ENCODE peak calls at places on chromosomes 6 and 20, in eight cellular contexts. K is PC-3, Z is adrenal gland, B is tibial artery, N is GM23248, D is A673, S is endodermal cell, X is mucosa of descending colon. J is an unnamed sample. For H3K9me3, the result is how much of the 10 kb centered on the place peaks cover.

GRCh38 chr20:30815577-30816181 is 441.8 kb upstream of the DEFB115 start:
- DNase-seq in X (no peak), S (no peak), Z (no peak), K (no peak), N (no peak), D (no peak), B (no peak), J (no peak)

GRCh38 chr6:109239192-109239917 is 142.9 kb downstream of the CD164 start:
- DNase-seq in B (no peak), K (peak), X (no peak), D (no peak), Z (no peak), N (peak), S (no peak), J (no peak)

GRCh38 chr6:160952633-160953281 is 38.8 kb upstream of the MAP3K4 start:
- DNase-seq in X (no peak), Z (no peak), N (peak), S (no peak), B (no peak), D (no peak), K (no peak), J (no peak)

GRCh38 chr20:9218412-9219001 is 149.6 kb downstream of the PLCB4 start:
- DNase-seq in X (no peak), K (no peak), D (peak), N (peak), B (no peak), Z (no peak), S (no peak), J (no peak)

GRCh38 chr6:129753422-129753821 is 43.4 kb upstream of the ARHGAP18 start:
- DNase-seq in X (no peak), B (no peak), S (no peak), Z (no peak), K (no peak), D (peak), N (peak), J (no peak)

GRCh38 chr6:63597142-63598000 is 25.1 kb downstream of the LOC128125822 start:
- DNase-seq in S (no peak), N (peak), X (no peak), B (no peak), Z (no peak), D (peak), K (peak), J (peak)

GRCh38 chr6:43142101-43142500 is 29.0 kb upstream of the SRF start:
- DNase-seq in N (no peak), K (no peak), X (no peak), Z (no peak), S (no peak), B (no peak), D (no peak), J (no peak)

GRCh38 chr20:34037767-34038166 is 44.1 kb downstream of the RALY start:
- DNase-seq in D (no peak), Z (no peak), B (no peak), S (no peak), X (no peak), K (no peak), N (peak), J (no peak)

GRCh38 chr6:83985308-83985713 is 48.3 kb upstream of the MRAP2 start:
- DNase-seq in K (no peak), S (no peak), B (no peak), N (no peak), Z (no peak), X (no peak), D (no peak), J (no peak)

GRCh38 chr6:47209632-47210031 is 100.1 kb downstream of the TNFRSF21 start:
- DNase-seq in N (peak), B (no peak), D (no peak), K (no peak), Z (no peak), X (no peak), S (no peak), J (peak)

GRCh38 chr6:168201383-168201782 is 118.2 kb downstream of the DACT2 start:
- DNase-seq in X (peak), D (no peak), N (no peak), Z (no peak), S (peak), B (no peak), K (no peak), J (no peak)

GRCh38 chr6:1786455-1787108 is 176.9 kb downstream of the FOXC1 start:
- DNase-seq in S (no peak), Z (no peak), K (no peak), B (no peak), N (no peak), D (no peak), X (no peak), J (no peak)

GRCh38 chr20:45487231-45487635 is 17.7 kb downstream of the WFDC2 start:
- DNase-seq in K (no peak), S (peak), B (no peak), N (no peak), X (no peak), D (peak), Z (no peak), J (no peak)

GRCh38 chr6:11197846-11198245 is 34.6 kb downstream of the NEDD9 start:
- DNase-seq in X (no peak), S (peak), K (no peak), D (no peak), Z (no peak), B (no peak), N (no peak), J (no peak)

GRCh38 chr6:166046232-166046631 is 121.4 kb downstream of the TBXT start:
- DNase-seq in S (no peak), D (peak), K (peak), N (peak), Z (no peak), X (no peak), B (no peak), J (peak)

GRCh38 chr6:22141271-22141745 is 155.5 kb downstream of the PRL start:
- DNase-seq in N (no peak), S (no peak), Z (peak), D (no peak), B (no peak), K (peak), X (peak), J (no peak)

GRCh38 chr6:147621280-147621679 is 112.8 kb downstream of the SAMD5 start:
- DNase-seq in D (no peak), B (peak), S (no peak), Z (peak), X (no peak), K (no peak), N (no peak), J (no peak)

GRCh38 chr20:58708246-58708931 is 15.8 kb downstream of the NPEPL1 start:
- DNase-seq in K (no peak), S (peak), B (no peak), D (no peak), N (no peak), X (no peak), Z (no peak), J (no peak)

GRCh38 chr6:40999498-41000070 is 39.4 kb downstream of the UNC5CL start:
- DNase-seq in K (peak), Z (peak), D (peak), B (peak), X (peak), N (peak), S (peak), J (no peak)

GRCh38 chr6:73134588-73134987 is 90.7 kb downstream of the KHDC1L start:
- DNase-seq in K (peak), X (peak), D (peak), B (no peak), Z (no peak), N (peak), S (peak), J (no peak)

GRCh38 chr6:149046822-149047246 is 270.7 kb upstream of the TAB2 start:
- DNase-seq in X (peak), S (no peak), K (no peak), N (no peak), Z (no peak), D (no peak), B (no peak), J (no peak)

GRCh38 chr6:155154158-155154830 is 109.5 kb upstream of the CLDN20 start:
- DNase-seq in X (no peak), Z (no peak), D (peak), S (no peak), N (peak), B (no peak), K (peak), J (peak)

GRCh38 chr6:150250826-150251225 is 108.0 kb downstream of the PPP1R14C start:
- DNase-seq in S (peak), D (peak), K (no peak), X (no peak), B (peak), N (peak), Z (no peak), J (peak)

GRCh38 chr20:2462484-2462883 is 8.1 kb downstream of the SNRPB start:
- DNase-seq in N (no peak), Z (no peak), X (no peak), D (no peak), B (no peak), S (peak), K (no peak), J (no peak)

GRCh38 chr20:54221383-54221782 is 13.5 kb downstream of the PFDN4 start:
- DNase-seq in Z (no peak), D (no peak), X (no peak), N (no peak), B (no peak), K (no peak), S (no peak), J (peak)

GRCh38 chr6:46011241-46012085 is 4.2 kb downstream of the CLIC5 start:
- DNase-seq in S (no peak), Z (no peak), D (no peak), B (no peak), X (peak), K (no peak), N (no peak), J (no peak)

GRCh38 chr6:135759831-135760230 is 91.7 kb upstream of the PDE7B start:
- DNase-seq in N (peak), K (peak), X (no peak), B (no peak), D (peak), S (no peak), Z (no peak), J (peak)

GRCh38 chr6:57301755-57302154 is 15.7 kb upstream of the PRIM2 start:
- DNase-seq in D (no peak), X (no peak), Z (no peak), B (no peak), N (no peak), S (no peak), K (no peak), J (no peak)

GRCh38 chr6:168120390-168121307 is 41.6 kb upstream of the FRMD1 start:
- DNase-seq in N (no peak), S (peak), B (peak), Z (peak), K (no peak), X (peak), D (no peak), J (no peak)

GRCh38 chr6:88422831-88423230 is 256.7 kb upstream of the CNR1 start:
- DNase-seq in S (peak), N (peak), D (peak), K (peak), B (no peak), Z (no peak), X (no peak), J (no peak)

GRCh38 chr6:42720739-42721138 is 1.7 kb downstream of the PRPH2 start:
- DNase-seq in K (peak), S (no peak), D (no peak), X (no peak), Z (no peak), B (no peak), N (peak), J (peak)

GRCh38 chr6:54737247-54737646 is 109.3 kb upstream of the FAM83B start:
- DNase-seq in S (peak), D (peak), N (peak), K (no peak), X (no peak), Z (no peak), B (no peak), J (no peak)

GRCh38 chr20:52192296-52193007 is 873 bp upstream of the ZFP64 start:
- DNase-seq in D (no peak), N (no peak), Z (peak), S (peak), B (no peak), K (peak), X (no peak), J (no peak)

GRCh38 chr20:54056762-54057639 is 13.4 kb downstream of the BCAS1 start:
- DNase-seq in S (no peak), X (no peak), K (peak), N (no peak), B (no peak), D (no peak), Z (no peak), J (no peak)

GRCh38 chr6:43907312-43907711 is 137.3 kb downstream of the VEGFA start:
- DNase-seq in K (no peak), X (no peak), B (no peak), Z (no peak), S (no peak), N (no peak), D (no peak), J (no peak)

GRCh38 chr20:41574802-41575389 is 43.3 kb downstream of the CHD6 start:
- DNase-seq in S (no peak), N (no peak), B (no peak), K (no peak), Z (no peak), X (no peak), D (no peak), J (no peak)

GRCh38 chr20:41573955-41574354 is 44.2 kb downstream of the CHD6 start:
- DNase-seq in K (no peak), N (no peak), B (no peak), D (no peak), S (no peak), X (no peak), Z (no peak), J (no peak)

GRCh38 chr20:41580384-41580783 is 37.8 kb downstream of the CHD6 start:
- DNase-seq in B (no peak), X (no peak), Z (no peak), D (no peak), K (no peak), N (no peak), S (no peak), J (no peak)

GRCh38 chr20:41575412-41575811 is 42.8 kb downstream of the CHD6 start:
- DNase-seq in X (no peak), B (no peak), S (no peak), K (no peak), N (no peak), Z (no peak), D (no peak), J (no peak)

DNA sequence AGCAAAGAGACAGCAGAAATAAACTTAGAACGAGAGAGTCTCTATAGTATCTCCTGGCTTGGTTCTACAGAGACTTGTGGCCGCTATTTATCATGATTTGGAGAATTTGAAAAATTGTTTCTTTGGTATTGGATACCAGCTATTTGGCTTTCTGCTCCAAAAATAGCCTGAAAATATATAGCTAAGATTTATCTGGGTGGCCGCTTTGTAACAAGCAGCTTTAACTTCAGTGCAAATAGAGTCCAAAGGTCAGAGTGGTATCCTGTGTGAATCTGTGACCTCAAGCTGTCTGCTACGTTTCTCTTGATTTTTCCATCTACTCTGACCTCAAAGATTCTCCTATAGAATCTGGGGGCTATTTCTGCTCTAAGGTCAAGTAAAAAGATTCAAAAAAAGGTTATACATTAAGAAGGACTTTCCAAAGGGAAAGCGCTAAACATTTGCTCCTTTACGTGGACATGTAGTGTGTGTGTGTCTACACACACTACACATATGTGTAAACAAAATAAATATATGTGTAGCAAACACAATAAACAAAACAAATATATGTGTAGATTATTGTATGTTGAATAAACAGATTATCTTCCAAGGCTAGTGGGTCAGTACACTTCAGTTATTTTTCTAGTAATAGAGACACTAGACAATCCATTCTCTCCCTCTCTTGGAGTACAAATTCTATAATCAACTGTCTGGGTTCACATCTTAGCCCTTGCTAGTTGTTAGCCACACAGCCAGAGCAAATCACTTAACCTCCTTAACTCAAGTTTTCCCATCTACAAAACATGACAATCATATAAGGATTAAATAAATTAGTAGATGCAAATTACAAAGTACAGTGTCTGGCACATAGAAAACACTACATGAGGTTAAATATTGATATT is 40.8 kb downstream of the CHD6 start:
- DNase-seq in K (no peak), X (no peak), Z (no peak), D (no peak), B (no peak), S (no peak), N (no peak), J (no peak)
- H3K9me3 ChIP-seq in K (under half), X (under half), Z (under half), D (under half), B (under half), S (under half), N (under half), J (under half)

GRCh38 chr6:68636710-68637470 is 1.8 kb downstream of the ADGRB3 start:
- DNase-seq in Z (no peak), X (no peak), S (no peak), N (no peak), D (no peak), B (no peak), K (no peak), J (no peak)
- H3K4me3 ChIP-seq in Z (no peak), X (no peak), S (no peak), N (no peak), D (peak), B (peak), K (no peak), J (no peak)

DNA sequence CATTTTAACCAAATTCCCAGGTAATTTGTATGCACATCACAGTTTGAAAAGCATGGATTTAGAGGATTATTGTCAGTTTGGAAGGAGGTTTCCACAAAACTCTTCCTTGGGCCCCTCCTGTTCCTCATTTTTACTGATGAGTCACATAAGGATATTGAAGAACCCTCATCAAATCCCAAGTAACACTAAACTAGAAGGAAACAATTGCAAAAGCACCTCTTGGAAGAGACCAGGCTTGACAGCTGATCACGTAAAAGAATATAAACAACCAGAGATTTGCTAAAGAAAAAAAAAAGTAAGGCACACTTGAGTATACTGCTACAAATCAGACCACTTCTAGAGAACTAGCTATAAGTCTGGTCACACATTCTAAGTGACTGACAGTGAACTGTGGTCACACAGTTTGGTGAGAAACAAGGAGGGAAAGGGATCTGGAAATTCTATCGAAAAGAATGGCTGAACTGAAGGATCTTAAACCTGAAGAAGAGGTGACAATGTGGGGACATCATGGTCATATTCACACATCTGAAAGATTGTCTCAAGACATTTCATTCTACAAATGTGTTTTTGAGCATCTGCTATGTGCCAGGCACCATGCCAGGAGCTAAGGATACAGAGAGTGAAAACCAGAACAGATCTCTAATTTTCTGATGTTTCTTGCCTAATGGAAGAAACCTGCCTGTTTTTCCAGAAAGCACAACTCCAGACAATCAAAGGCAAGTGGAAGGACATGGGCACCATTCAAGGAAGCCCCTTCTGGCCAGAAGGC is 24.1 kb downstream of the ZHX3 start:
- DNase-seq in N (peak), Z (no peak), S (no peak), K (no peak), X (no peak), B (peak), D (no peak), J (no peak)
- H3K9me3 ChIP-seq in N (under half), Z (under half), S (under half), K (under half), X (under half), B (under half), D (under half), J (under half)

GRCh38 chr6:98823428-98823827 is 10.9 kb upstream of the POU3F2 start:
- DNase-seq in D (no peak), X (no peak), S (no peak), K (no peak), B (no peak), Z (no peak), N (no peak), J (no peak)
- H3K4me3 ChIP-seq in D (peak), X (no peak), S (peak), K (no peak), B (no peak), Z (no peak), N (no peak), J (no peak)

GRCh38 chr6:169907419-169908115 is 156.1 kb downstream of the ERMARD start:
- DNase-seq in D (no peak), K (no peak), B (no peak), N (no peak), Z (no peak), S (no peak), X (no peak), J (no peak)

GRCh38 chr6:169906004-169906740 is 154.8 kb downstream of the ERMARD start:
- DNase-seq in X (no peak), D (no peak), K (no peak), N (no peak), Z (peak), B (no peak), S (no peak), J (no peak)

GRCh38 chr6:169908403-169908933 is 157.0 kb downstream of the ERMARD start:
- DNase-seq in D (no peak), Z (no peak), X (no peak), S (no peak), K (no peak), N (no peak), B (no peak), J (no peak)

GRCh38 chr6:169905041-169905807 is 153.8 kb downstream of the ERMARD start:
- DNase-seq in S (no peak), B (peak), Z (peak), X (peak), N (peak), D (no peak), K (peak), J (peak)

DNA sequence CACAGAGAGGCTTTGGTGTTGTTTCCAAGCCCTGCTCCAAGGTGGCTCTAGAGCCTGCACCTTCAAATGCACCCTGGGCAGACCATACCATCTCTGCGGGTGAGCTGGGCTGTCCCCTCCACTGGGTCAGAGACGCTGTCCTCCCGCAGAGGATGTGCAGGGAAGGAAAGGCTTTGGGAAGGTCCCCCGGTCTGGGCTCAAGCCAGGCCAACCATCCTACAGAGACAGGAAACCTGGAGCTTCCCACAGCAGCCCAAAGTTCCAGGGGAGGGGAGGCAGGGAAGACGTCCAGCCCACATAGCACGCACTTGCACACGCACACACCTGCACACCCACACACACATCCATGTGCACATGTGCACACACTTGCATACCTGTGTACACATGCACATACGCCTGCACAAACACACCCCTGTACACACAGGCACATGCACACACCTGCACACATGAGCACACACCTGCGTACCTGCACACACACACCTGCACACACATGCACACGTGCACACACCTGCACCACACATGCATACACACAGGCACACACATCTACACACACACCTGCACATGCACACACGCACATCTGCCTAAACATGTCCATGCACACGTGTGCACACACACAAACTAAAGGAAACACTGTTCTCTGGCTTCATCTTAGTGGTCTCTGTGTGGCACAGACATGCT is 155.5 kb downstream of the ERMARD start:
- DNase-seq in B (no peak), N (no peak), D (no peak), X (no peak), K (no peak), Z (peak), S (no peak), J (no peak)
- H3K9me3 ChIP-seq in B (under half), N (under half), D (under half), X (under half), K (under half), Z (under half), S (under half), J (under half)

GRCh38 chr6:7697432-7697819 is 28.5 kb upstream of the BMP6 start:
- DNase-seq in S (no peak), N (no peak), X (no peak), D (no peak), B (no peak), K (peak), Z (no peak), J (peak)
- H3K4me3 ChIP-seq in S (no peak), N (peak), X (no peak), D (no peak), B (no peak), K (peak), Z (no peak), J (no peak)